ENCODE peak calls at places on chromosome 10, in four cellular contexts. M, A, I and G are unnamed samples.
A peak's percentile ranks its signal among the peaks of the same experiment; 100 is the strongest.

GRCh38 chr10:90775351-90776028 is 82.3 kb downstream of the HTR7 start:
- DNase-seq in M (no peak), A (peak; percentile 35), I (no peak), G (no peak)

GRCh38 chr10:73873163-73873842 is 1.1 kb downstream of the CAMK2G start:
- DNase-seq in M (no peak), A (no peak), I (no peak), G (no peak)

GRCh38 chr10:102850025-102850518 is 4.0 kb upstream of the BORCS7 start:
- DNase-seq in M (no peak), A (no peak), I (peak; percentile 78), G (no peak)

GRCh38 chr10:42609872-42610271 is 28.5 kb downstream of the ZNF33B start:
- DNase-seq in M (no peak), A (no peak), I (no peak), G (no peak)

GRCh38 chr10:51063166-51063565 is 11.1 kb upstream of the PRKG1 start:
- DNase-seq in M (no peak), A (no peak), I (no peak), G (no peak)

GRCh38 chr10:100981178-100981710 is 6.1 kb downstream of the MRPL43 start:
- DNase-seq in M (no peak), A (no peak), I (no peak), G (no peak)

GRCh38 chr10:51867956-51868355 is 168.6 kb upstream of the CSTF2T start:
- DNase-seq in M (no peak), A (no peak), I (no peak), G (no peak)

GRCh38 chr10:105189464-105189800 is 548.3 kb downstream of the SORCS3 start:
- DNase-seq in M (no peak), A (no peak), I (no peak), G (no peak)

GRCh38 chr10:95264227-95265051 is 26.4 kb downstream of the PDLIM1 start:
- DNase-seq in M (no peak), A (no peak), I (no peak), G (no peak)

GRCh38 chr10:123608047-123608446 is 58.1 kb upstream of the GPR26 start:
- DNase-seq in M (no peak), A (no peak), I (no peak), G (no peak)

GRCh38 chr10:8305871-8306652 is 251.6 kb downstream of the GATA3 start:
- DNase-seq in M (no peak), A (no peak), I (no peak), G (no peak)

GRCh38 chr10:6170638-6171037 is 32.1 kb upstream of the PFKFB3 start:
- DNase-seq in M (no peak), A (no peak), I (no peak), G (no peak)

GRCh38 chr10:10326119-10326518 is 691.6 kb upstream of the CELF2 start:
- DNase-seq in M (no peak), A (no peak), I (no peak), G (no peak)

GRCh38 chr10:121926669-121927360 is 1.0 kb downstream of the ATE1 start:
- DNase-seq in M (no peak), A (no peak), I (no peak), G (peak; percentile 7)

GRCh38 chr10:113692271-113692670 is 12.6 kb downstream of the CASP7 start:
- DNase-seq in M (no peak), A (no peak), I (no peak), G (no peak)

GRCh38 chr10:78976825-78977760 is 91.7 kb upstream of the ZMIZ1 start:
- DNase-seq in M (no peak), A (no peak), I (peak; percentile 28), G (no peak)

GRCh38 chr10:31000867-31001266 is 30.8 kb downstream of the ZNF438 start:
- DNase-seq in M (no peak), A (no peak), I (no peak), G (no peak)

GRCh38 chr10:31010062-31010461 is 21.6 kb downstream of the ZNF438 start:
- DNase-seq in M (no peak), A (no peak), I (no peak), G (no peak)

GRCh38 chr10:31000071-31000787 is 31.4 kb downstream of the ZNF438 start:
- DNase-seq in M (no peak), A (no peak), I (no peak), G (no peak)

GRCh38 chr10:31001740-31002139 is 29.9 kb downstream of the ZNF438 start:
- DNase-seq in M (no peak), A (no peak), I (no peak), G (no peak)

GRCh38 chr10:31004611-31005193 is 27.0 kb downstream of the ZNF438 start:
- DNase-seq in M (no peak), A (no peak), I (no peak), G (no peak)
- TF ChIP-seq ESRRA in M (no peak), A (no peak), I (no peak), G (no peak)

GRCh38 chr10:18880530-18880929 is 168.1 kb upstream of the MALRD1 start:
- DNase-seq in M (peak; percentile 11), A (no peak), I (no peak), G (no peak)
- TF ChIP-seq ATF3 in M (no peak), A (no peak), I (no peak), G (no peak)

GRCh38 chr10:86261470-86261869 is 105.1 kb downstream of the GRID1 start:
- DNase-seq in M (no peak), A (no peak), I (no peak), G (no peak)

GRCh38 chr10:86260564-86260963 is 106.0 kb downstream of the GRID1 start:
- DNase-seq in M (no peak), A (no peak), I (no peak), G (no peak)

GRCh38 chr10:86262671-86263165 is 103.9 kb downstream of the GRID1 start:
- DNase-seq in M (no peak), A (no peak), I (no peak), G (no peak)

GRCh38 chr10:86263209-86263608 is 103.4 kb downstream of the GRID1 start:
- DNase-seq in M (no peak), A (no peak), I (no peak), G (no peak)

DNA sequence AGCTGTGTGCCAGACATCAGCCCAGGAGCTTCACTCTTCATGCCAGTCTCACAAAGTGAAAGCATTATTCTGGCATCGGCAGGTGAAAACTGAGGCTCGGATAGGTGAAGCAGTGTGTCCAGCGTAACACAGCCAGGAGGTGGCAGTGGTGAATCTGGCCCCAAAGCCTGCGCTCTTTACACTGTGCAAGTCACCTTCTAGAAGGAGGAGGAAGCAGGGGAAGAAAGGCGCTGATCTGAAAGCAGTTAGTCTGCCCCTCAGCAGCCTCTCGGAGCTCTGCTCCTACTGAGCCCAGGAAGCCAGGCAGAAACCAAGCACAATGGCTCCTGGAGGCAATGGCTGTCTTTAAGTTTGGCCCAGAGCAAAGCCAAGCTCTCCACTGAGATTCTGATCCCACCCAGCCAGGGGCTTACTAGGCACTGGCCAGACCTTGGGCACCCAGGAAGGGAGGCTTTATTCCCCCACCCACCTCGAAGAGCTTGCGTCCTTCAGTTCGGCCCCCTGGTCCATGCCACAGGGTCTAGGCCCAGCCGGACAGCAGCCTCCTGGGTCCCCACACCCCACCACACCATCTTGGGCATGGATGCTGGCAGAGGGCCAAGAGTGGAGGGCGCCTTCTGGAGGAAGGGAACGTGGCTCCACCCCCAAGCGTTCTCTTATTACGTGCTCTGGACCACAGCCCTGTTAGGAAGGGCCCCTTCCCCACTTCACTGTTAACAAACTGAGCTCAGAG is 104.5 kb downstream of the GRID1 start:
- DNase-seq in M (peak; percentile 66), A (peak; percentile 21), I (peak; percentile 5), G (peak; percentile 14)
- TF ChIP-seq ETV6 in M (no peak), A (no peak), I (no peak), G (no peak)

DNA sequence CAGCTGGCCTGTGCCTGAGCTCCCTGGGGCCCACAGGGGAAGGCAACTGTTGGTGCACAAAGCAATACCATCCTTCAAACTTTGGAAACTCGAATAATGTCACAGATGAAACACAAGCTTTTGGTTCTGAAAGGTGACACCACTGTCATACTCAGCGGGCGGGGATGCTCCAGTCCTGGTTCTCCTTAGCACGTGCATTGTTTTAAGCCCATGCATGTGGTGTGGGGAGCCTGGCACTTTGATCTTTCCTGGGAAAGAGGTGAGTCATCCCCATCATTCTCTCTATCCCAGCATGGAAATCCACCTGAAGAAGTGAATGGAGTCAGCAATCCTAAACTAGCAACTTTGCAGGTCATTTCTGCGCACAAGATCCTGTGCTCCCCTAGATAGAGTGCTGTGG is 119.6 kb downstream of the GLRX3 start:
- DNase-seq in M (no peak), A (no peak), I (no peak), G (no peak)
- TF ChIP-seq ESRRA in M (no peak), A (no peak), I (no peak), G (no peak)